ENCODE peak calls at places on chromosomes 5 and 9, in nine cellular contexts. One of them, this sample, is unnamed.

GRCh38 chr5:9534881-9535517 is 10.9 kb downstream of the SEMA5A start:
- DNase-seq in fibroblast of lung: peak; percentile 54
- DNase-seq in heart left ventricle: no peak
- DNase-seq in RCC 7860: no peak
- DNase-seq in NCI-H1092: no peak
- DNase-seq in GM20000: no peak
- DNase-seq in NCI-H2107: no peak
- DNase-seq in ELR: no peak
- DNase-seq in NCI-H1105 treated with DMSO at 0.1 percent for 48 hours: no peak
- DNase-seq in this sample: no peak

GRCh38 chr5:15937708-15938107 is 241.9 kb downstream of the MARCHF11 start:
- DNase-seq in heart left ventricle: no peak
- DNase-seq in NCI-H1105 treated with DMSO at 0.1 percent for 48 hours: no peak
- DNase-seq in NCI-H2107: no peak
- DNase-seq in fibroblast of lung: no peak
- DNase-seq in NCI-H1092: no peak
- DNase-seq in RCC 7860: no peak
- DNase-seq in ELR: no peak
- DNase-seq in GM20000: no peak
- DNase-seq in this sample: no peak

GRCh38 chr5:177373806-177374205 is 10.4 kb upstream of the SLC34A1 start:
- DNase-seq in GM20000: no peak
- DNase-seq in NCI-H1092: no peak
- DNase-seq in fibroblast of lung: no peak
- DNase-seq in RCC 7860: no peak
- DNase-seq in NCI-H1105 treated with DMSO at 0.1 percent for 48 hours: no peak
- DNase-seq in NCI-H2107: no peak
- DNase-seq in heart left ventricle: no peak
- DNase-seq in ELR: no peak
- DNase-seq in this sample: no peak

GRCh38 chr5:113806250-113806649 is 292.8 kb downstream of the YTHDC2 start:
- DNase-seq in ELR: peak; percentile 49
- DNase-seq in NCI-H1105 treated with DMSO at 0.1 percent for 48 hours: no peak
- DNase-seq in GM20000: no peak
- DNase-seq in heart left ventricle: no peak
- DNase-seq in fibroblast of lung: peak; percentile 75
- DNase-seq in RCC 7860: no peak
- DNase-seq in NCI-H2107: no peak
- DNase-seq in NCI-H1092: no peak
- DNase-seq in this sample: peak; percentile 19

GRCh38 chr5:159819671-159820411 is 96.4 kb upstream of the ADRA1B start:
- DNase-seq in GM20000: no peak
- DNase-seq in RCC 7860: no peak
- DNase-seq in ELR: peak; percentile 36
- DNase-seq in NCI-H2107: no peak
- DNase-seq in heart left ventricle: peak; percentile 37
- DNase-seq in fibroblast of lung: no peak
- DNase-seq in NCI-H1105 treated with DMSO at 0.1 percent for 48 hours: no peak
- DNase-seq in NCI-H1092: no peak
- DNase-seq in this sample: no peak

GRCh38 chr9:133027134-133027533 is 3.7 kb upstream of the GTF3C5 start:
- DNase-seq in GM20000: no peak
- DNase-seq in RCC 7860: no peak
- DNase-seq in NCI-H1092: no peak
- DNase-seq in fibroblast of lung: no peak
- DNase-seq in heart left ventricle: no peak
- DNase-seq in NCI-H2107: no peak
- DNase-seq in NCI-H1105 treated with DMSO at 0.1 percent for 48 hours: no peak
- DNase-seq in ELR: no peak
- DNase-seq in this sample: no peak

GRCh38 chr5:8568858-8569257 is 699.9 kb downstream of the MTRR start:
- DNase-seq in fibroblast of lung: no peak
- DNase-seq in NCI-H1105 treated with DMSO at 0.1 percent for 48 hours: no peak
- DNase-seq in NCI-H2107: no peak
- DNase-seq in ELR: no peak
- DNase-seq in RCC 7860: no peak
- DNase-seq in NCI-H1092: no peak
- DNase-seq in heart left ventricle: no peak
- DNase-seq in GM20000: no peak
- DNase-seq in this sample: no peak

GRCh38 chr9:80922544-80922943 is 766.8 kb downstream of the TLE1 start:
- DNase-seq in NCI-H1092: no peak
- DNase-seq in RCC 7860: no peak
- DNase-seq in heart left ventricle: no peak
- DNase-seq in NCI-H1105 treated with DMSO at 0.1 percent for 48 hours: no peak
- DNase-seq in NCI-H2107: no peak
- DNase-seq in ELR: no peak
- DNase-seq in fibroblast of lung: no peak
- DNase-seq in GM20000: no peak
- DNase-seq in this sample: no peak

GRCh38 chr9:114880276-114880891 is 50.0 kb downstream of the TNFSF8 start:
- DNase-seq in ELR: peak; percentile 34
- DNase-seq in NCI-H1092: no peak
- DNase-seq in fibroblast of lung: no peak
- DNase-seq in NCI-H2107: no peak
- DNase-seq in heart left ventricle: no peak
- DNase-seq in NCI-H1105 treated with DMSO at 0.1 percent for 48 hours: no peak
- DNase-seq in RCC 7860: no peak
- DNase-seq in GM20000: no peak
- DNase-seq in this sample: no peak

GRCh38 chr9:132769895-132770774 is 99.9 kb downstream of the GTF3C4 start:
- DNase-seq in GM20000: peak; percentile 86
- DNase-seq in ELR: peak; percentile 61
- DNase-seq in NCI-H2107: no peak
- DNase-seq in fibroblast of lung: peak; percentile 59
- DNase-seq in NCI-H1092: no peak
- DNase-seq in heart left ventricle: peak; percentile 63
- DNase-seq in NCI-H1105 treated with DMSO at 0.1 percent for 48 hours: no peak
- DNase-seq in RCC 7860: peak; percentile 27
- DNase-seq in this sample: peak; percentile 66

GRCh38 chr9:136012651-136013050 is 51.5 kb upstream of the UBAC1 start:
- DNase-seq in RCC 7860: no peak
- DNase-seq in NCI-H1092: no peak
- DNase-seq in GM20000: no peak
- DNase-seq in NCI-H1105 treated with DMSO at 0.1 percent for 48 hours: no peak
- DNase-seq in heart left ventricle: no peak
- DNase-seq in ELR: no peak
- DNase-seq in NCI-H2107: no peak
- DNase-seq in fibroblast of lung: peak; percentile 55
- DNase-seq in this sample: no peak

GRCh38 chr9:90065851-90066250 is 461.0 kb downstream of the GADD45G start:
- DNase-seq in NCI-H2107: no peak
- DNase-seq in NCI-H1105 treated with DMSO at 0.1 percent for 48 hours: no peak
- DNase-seq in RCC 7860: no peak
- DNase-seq in heart left ventricle: no peak
- DNase-seq in ELR: no peak
- DNase-seq in NCI-H1092: no peak
- DNase-seq in fibroblast of lung: no peak
- DNase-seq in GM20000: no peak
- DNase-seq in this sample: no peak

GRCh38 chr5:178590141-178590923 is at the start of gene COL23A1:
- DNase-seq in fibroblast of lung: peak; percentile 60
- DNase-seq in GM20000: peak; percentile 74
- DNase-seq in NCI-H1092: peak; percentile 1
- DNase-seq in heart left ventricle: peak; percentile 75
- DNase-seq in ELR: peak; percentile 10
- DNase-seq in RCC 7860: no peak
- DNase-seq in NCI-H1105 treated with DMSO at 0.1 percent for 48 hours: peak; percentile 18
- DNase-seq in NCI-H2107: no peak
- DNase-seq in this sample: peak; percentile 9

GRCh38 chr9:26551971-26552370 is 340.6 kb downstream of the CAAP1 start:
- DNase-seq in NCI-H1092: no peak
- DNase-seq in heart left ventricle: no peak
- DNase-seq in NCI-H2107: no peak
- DNase-seq in ELR: no peak
- DNase-seq in RCC 7860: no peak
- DNase-seq in NCI-H1105 treated with DMSO at 0.1 percent for 48 hours: no peak
- DNase-seq in GM20000: no peak
- DNase-seq in fibroblast of lung: no peak
- DNase-seq in this sample: no peak

GRCh38 chr5:3310551-3311340 is 284.9 kb upstream of the IRX1 start:
- DNase-seq in NCI-H2107: peak; percentile 40
- DNase-seq in fibroblast of lung: peak; percentile 92
- DNase-seq in RCC 7860: peak; percentile 50
- DNase-seq in heart left ventricle: no peak
- DNase-seq in NCI-H1105 treated with DMSO at 0.1 percent for 48 hours: peak; percentile 72
- DNase-seq in ELR: no peak
- DNase-seq in GM20000: no peak
- DNase-seq in NCI-H1092: peak; percentile 4
- DNase-seq in this sample: peak; percentile 97

GRCh38 chr5:22710660-22711059 is 142.5 kb downstream of the CDH12 start:
- DNase-seq in NCI-H1092: no peak
- DNase-seq in GM20000: no peak
- DNase-seq in RCC 7860: no peak
- DNase-seq in NCI-H2107: no peak
- DNase-seq in fibroblast of lung: no peak
- DNase-seq in ELR: no peak
- DNase-seq in NCI-H1105 treated with DMSO at 0.1 percent for 48 hours: no peak
- DNase-seq in heart left ventricle: no peak
- DNase-seq in this sample: no peak